ENCODE peak calls at places on chromosomes 11 and 22, in nine cellular contexts. N is GM23248; Z is right lobe of liver; K is upper lobe of right lung; S is CD8-positive, alpha-beta T cell; F is heart right ventricle; T is HCT116; A is IMR-90; C is prostate gland. J is an unnamed sample.

GRCh38 chr11:120208012-120208441 is 2.8 kb upstream of the OAF start:
- DNase-seq in N (no peak), Z (peak; percentile 82), K (no peak), S (no peak), F (no peak), T (no peak), A (no peak), C (no peak), J (no peak)

GRCh38 chr11:117966908-117967307 is 19.3 kb upstream of the IL10RA start:
- DNase-seq in N (no peak), Z (peak; percentile 23), K (no peak), S (no peak), F (no peak), T (no peak), A (no peak), C (no peak), J (no peak)

GRCh38 chr11:64891880-64892279 is 13.5 kb upstream of the EHD1 start:
- DNase-seq in N (no peak), Z (no peak), K (no peak), S (no peak), F (no peak), T (no peak), A (no peak), C (no peak), J (no peak)

GRCh38 chr11:107563702-107564101 is 1.8 kb downstream of the ALKBH8 start:
- DNase-seq in N (peak; percentile 81), Z (no peak), K (no peak), S (peak; percentile 9), F (peak; percentile 30), T (peak; percentile 72), A (peak; percentile 66), C (no peak), J (peak; percentile 8)

GRCh38 chr22:36267896-36268485 is 15.1 kb downstream of the APOL1 start:
- DNase-seq in N (no peak), Z (peak; percentile 25), K (no peak), S (no peak), F (no peak), T (no peak), A (no peak), C (no peak), J (no peak)

GRCh38 chr11:119479685-119480275 is 56.8 kb upstream of the THY1 start:
- DNase-seq in N (peak; percentile 75), Z (no peak), K (no peak), S (no peak), F (no peak), T (no peak), A (peak; percentile 65), C (no peak), J (no peak)

GRCh38 chr11:61516675-61517516 is 8.3 kb downstream of the LRRC10B start:
- DNase-seq in N (peak; percentile 45), Z (no peak), K (no peak), S (peak; percentile 45), F (no peak), T (no peak), A (no peak), C (no peak), J (peak; percentile 27)

GRCh38 chr11:130646881-130647280 is 198.4 kb downstream of the ADAMTS15 start:
- DNase-seq in N (no peak), Z (no peak), K (no peak), S (no peak), F (no peak), T (no peak), A (no peak), C (no peak), J (no peak)

GRCh38 chr22:22728382-22728781 is 84.0 kb downstream of the GGTLC2 start:
- DNase-seq in N (no peak), Z (no peak), K (no peak), S (no peak), F (no peak), T (no peak), A (no peak), C (no peak), J (peak; percentile 19)

GRCh38 chr22:47595122-47595521 is 832.7 kb downstream of the TBC1D22A start:
- DNase-seq in N (no peak), Z (no peak), K (peak; percentile 9), S (no peak), F (no peak), T (no peak), A (no peak), C (no peak), J (no peak)

GRCh38 chr22:50182176-50183081 is 3.3 kb upstream of the TRABD start:
- DNase-seq in N (no peak), Z (peak; percentile 81), K (peak; percentile 85), S (no peak), F (no peak), T (no peak), A (no peak), C (peak; percentile 80), J (no peak)

DNA sequence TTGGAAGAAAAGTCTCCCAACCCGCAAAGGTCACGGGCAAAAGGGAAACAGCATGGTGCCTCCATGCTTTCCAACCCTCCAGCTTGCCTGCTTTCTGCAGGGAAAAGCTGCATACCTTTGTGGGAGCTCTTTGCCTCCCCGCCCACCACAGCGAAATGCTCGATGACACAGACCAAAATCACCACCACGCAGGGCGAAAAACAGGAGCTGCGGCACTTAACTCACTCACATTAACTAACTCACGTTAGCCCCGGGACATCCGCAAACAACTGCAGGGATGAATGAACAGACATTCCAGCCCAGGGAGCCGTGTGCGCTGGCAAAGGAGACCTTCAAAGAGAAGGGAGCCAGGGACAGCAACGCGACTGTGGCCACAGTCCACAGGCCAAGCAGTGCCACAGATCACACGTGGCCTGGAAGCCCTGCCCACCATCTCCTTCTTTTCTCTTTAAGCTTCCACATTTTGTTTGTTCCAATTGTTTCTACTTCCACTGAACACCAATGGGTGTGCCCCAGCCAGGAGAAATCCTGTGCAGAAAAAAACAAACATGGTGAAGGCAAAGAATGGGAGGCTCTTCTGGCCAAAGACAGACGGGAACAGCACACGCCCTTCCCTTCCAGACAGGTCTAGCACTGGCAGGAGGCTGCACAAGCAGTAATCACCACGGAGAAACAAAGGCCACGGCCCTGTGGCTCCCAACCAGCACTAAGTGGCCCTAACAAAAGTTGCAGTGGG is 39.3 kb downstream of the DUSP8 start:
- DNase-seq in N (peak; percentile 89), Z (no peak), K (no peak), S (no peak), F (no peak), T (no peak), A (no peak), C (no peak), J (no peak)
- H3K27ac ChIP-seq in N (peak overlapping the region; percentile 88), Z (no peak overlapping the region), K (peak overlapping the region; percentile 60), S (no peak overlapping the region), F (peak overlapping the region; percentile 76), T (no peak overlapping the region), A (no peak overlapping the region), C (peak overlapping the region; percentile 51), J (no peak overlapping the region)

DNA sequence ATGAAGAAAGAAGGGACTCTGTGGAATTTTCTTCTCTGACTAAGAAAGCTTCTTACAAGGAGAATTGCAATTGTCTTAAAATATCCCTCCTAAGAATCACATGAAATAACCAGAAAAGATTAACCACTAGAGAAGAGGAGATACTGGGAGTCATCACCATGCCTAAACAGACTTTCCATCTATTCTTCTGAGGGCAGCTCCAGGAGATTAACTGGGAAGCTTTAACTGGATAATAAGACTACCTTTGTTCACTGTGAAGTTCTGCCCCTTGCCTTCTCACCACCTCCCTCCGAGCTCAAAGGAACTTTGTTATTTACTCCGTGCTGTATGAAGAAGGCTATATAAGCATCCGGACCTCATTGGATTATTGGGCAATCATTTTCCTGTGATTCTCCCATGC is 24.5 kb upstream of the MMP7 start:
- DNase-seq in N (no peak), Z (no peak), K (no peak), S (no peak), F (no peak), T (no peak), A (no peak), C (no peak), J (no peak)
- H3K27ac ChIP-seq in N (no peak overlapping the region), Z (no peak overlapping the region), K (no peak overlapping the region), S (no peak overlapping the region), F (no peak overlapping the region), T (no peak overlapping the region), A (no peak overlapping the region), C (no peak overlapping the region), J (no peak overlapping the region)

GRCh38 chr22:38750104-38750503 is 5.7 kb downstream of the SUN2 start:
- DNase-seq in N (no peak), Z (no peak), K (no peak), S (no peak), F (no peak), T (no peak), A (no peak), C (no peak), J (no peak)

GRCh38 chr22:38744981-38745380 is 10.8 kb downstream of the SUN2 start:
- DNase-seq in N (no peak), Z (peak; percentile 87), K (no peak), S (no peak), F (no peak), T (no peak), A (no peak), C (no peak), J (no peak)

GRCh38 chr22:38748487-38749136 is 7.2 kb downstream of the SUN2 start:
- DNase-seq in N (no peak), Z (no peak), K (no peak), S (no peak), F (no peak), T (no peak), A (no peak), C (peak; percentile 43), J (no peak)

GRCh38 chr22:38742176-38742942 is 13.4 kb downstream of the SUN2 start:
- DNase-seq in N (no peak), Z (no peak), K (no peak), S (no peak), F (no peak), T (no peak), A (no peak), C (no peak), J (no peak)

GRCh38 chr22:38745676-38746460 is 9.9 kb downstream of the SUN2 start:
- DNase-seq in N (no peak), Z (no peak), K (no peak), S (no peak), F (no peak), T (no peak), A (no peak), C (no peak), J (no peak)
- H3K27ac ChIP-seq in N (no peak overlapping the region), Z (no peak overlapping the region), K (no peak overlapping the region), S (peak overlapping the region; percentile 14), F (no peak overlapping the region), T (no peak overlapping the region), A (no peak overlapping the region), C (no peak overlapping the region), J (no peak overlapping the region)

GRCh38 chr22:31896472-31896871 is 47.9 kb upstream of the YWHAH start:
- DNase-seq in N (no peak), Z (no peak), K (no peak), S (no peak), F (no peak), T (no peak), A (no peak), C (no peak), J (no peak)

GRCh38 chr22:31898406-31898805 is 45.9 kb upstream of the YWHAH start:
- DNase-seq in N (no peak), Z (no peak), K (no peak), S (no peak), F (no peak), T (no peak), A (no peak), C (no peak), J (no peak)

GRCh38 chr22:31898911-31899310 is 45.4 kb upstream of the YWHAH start:
- DNase-seq in N (no peak), Z (no peak), K (no peak), S (no peak), F (no peak), T (no peak), A (no peak), C (no peak), J (no peak)

GRCh38 chr22:31899661-31900060 is 44.7 kb upstream of the YWHAH start:
- DNase-seq in N (no peak), Z (no peak), K (no peak), S (no peak), F (no peak), T (no peak), A (no peak), C (no peak), J (no peak)

GRCh38 chr22:31897842-31898241 is 46.5 kb upstream of the YWHAH start:
- DNase-seq in N (no peak), Z (no peak), K (no peak), S (no peak), F (no peak), T (no peak), A (peak; percentile 55), C (no peak), J (no peak)
- H3K27ac ChIP-seq in N (no peak overlapping the region), Z (no peak overlapping the region), K (no peak overlapping the region), S (no peak overlapping the region), F (no peak overlapping the region), T (no peak overlapping the region), A (no peak overlapping the region), C (no peak overlapping the region), J (no peak overlapping the region)